ENCODE peak calls at places on chromosome 1, in seven cellular contexts. H, E, B, Y, W, X and T are unnamed samples.

GRCh38 chr1:27855085-27855484 is 17.3 kb upstream of the THEMIS2 start:
- DNase-seq in W (no peak), B (no peak), H (no peak), E (no peak), X (no peak), Y (no peak), T (no peak)

GRCh38 chr1:83849191-83850061 is 149.5 kb downstream of the TTLL7 start:
- DNase-seq in Y (no peak), H (no peak), X (no peak), E (no peak), B (no peak), W (no peak), T (no peak)

GRCh38 chr1:245416771-245417170 is 262.0 kb downstream of the KIF26B start:
- DNase-seq in Y (no peak), H (no peak), X (no peak), W (no peak), B (no peak), E (no peak), T (no peak)

GRCh38 chr1:240194120-240194519 is 102.4 kb downstream of the FMN2 start:
- DNase-seq in X (no peak), W (no peak), E (peak), H (peak), B (no peak), Y (no peak), T (peak)

GRCh38 chr1:162549001-162549400 is 12.5 kb upstream of the UAP1 start:
- DNase-seq in W (no peak), B (no peak), H (no peak), E (no peak), Y (no peak), X (no peak), T (no peak)

GRCh38 chr1:173507205-173507846 is 30.2 kb downstream of the PRDX6 start:
- DNase-seq in X (no peak), E (peak), H (peak), B (no peak), W (peak), Y (no peak), T (peak)

GRCh38 chr1:22555386-22555656 is 8.0 kb upstream of the EPHA8 start:
- DNase-seq in X (no peak), H (no peak), W (no peak), Y (no peak), B (no peak), E (no peak), T (no peak)

GRCh38 chr1:192998536-192998935 is 60.6 kb downstream of the UCHL5 start:
- DNase-seq in W (no peak), E (no peak), B (no peak), X (no peak), Y (no peak), H (no peak), T (no peak)

GRCh38 chr1:6347641-6348487 is 45.7 kb downstream of the ACOT7 start:
- DNase-seq in Y (peak), E (no peak), X (peak), B (peak), W (no peak), H (peak), T (no peak)

GRCh38 chr1:93817819-93818569 is 61.0 kb downstream of the DNTTIP2 start:
- DNase-seq in H (no peak), Y (no peak), W (no peak), X (no peak), E (no peak), B (no peak), T (no peak)

GRCh38 chr1:156503672-156504055 is 3.1 kb upstream of the MEF2D start:
- DNase-seq in B (no peak), H (no peak), E (no peak), X (no peak), W (no peak), Y (no peak), T (no peak)

GRCh38 chr1:101929343-101929742 is 67.4 kb downstream of the OLFM3 start:
- DNase-seq in W (no peak), H (no peak), B (no peak), Y (no peak), E (no peak), X (no peak), T (no peak)

GRCh38 chr1:164591858-164592257 is 32.9 kb downstream of the PBX1 start:
- DNase-seq in W (no peak), H (peak), E (no peak), Y (no peak), X (no peak), B (no peak), T (peak)

GRCh38 chr1:176119549-176119948 is 87.5 kb downstream of the COP1 start:
- DNase-seq in H (no peak), E (peak), Y (no peak), B (no peak), X (no peak), W (no peak), T (no peak)

GRCh38 chr1:69814926-69815325 is 247.2 kb downstream of the LRRC7 start:
- DNase-seq in H (no peak), W (no peak), E (no peak), Y (no peak), X (no peak), B (no peak), T (no peak)

GRCh38 chr1:183630748-183631147 is 4.8 kb downstream of the ARPC5 start:
- DNase-seq in Y (no peak), B (no peak), X (no peak), E (peak), H (no peak), W (no peak), T (no peak)

GRCh38 chr1:193211539-193211938 is 25.1 kb upstream of the B3GALT2 start:
- DNase-seq in E (peak), B (no peak), W (no peak), X (no peak), Y (no peak), H (peak), T (peak)

GRCh38 chr1:6000444-6001288 is 8.4 kb upstream of the NPHP4 start:
- DNase-seq in Y (no peak), H (no peak), E (no peak), X (no peak), W (no peak), B (no peak), T (no peak)

GRCh38 chr1:207494171-207494570 is 1.8 kb upstream of the CR1 start:
- DNase-seq in H (no peak), W (no peak), Y (no peak), B (no peak), X (no peak), E (no peak), T (no peak)

GRCh38 chr1:192485692-192486436 is 89.7 kb upstream of the RGS1 start:
- DNase-seq in H (peak), E (peak), Y (peak), X (peak), B (no peak), W (peak), T (peak)

GRCh38 chr1:165738794-165739193 is 29.9 kb downstream of the TMCO1 start:
- DNase-seq in H (no peak), X (no peak), Y (no peak), E (no peak), B (no peak), W (no peak), T (no peak)
- H3K4me3 ChIP-seq in H (no peak), X (no peak), Y (no peak), E (no peak), B (no peak), W (no peak), T (no peak)

GRCh38 chr1:981491-981954 is 370 bp downstream of the PERM1 start:
- DNase-seq in Y (no peak), X (no peak), H (no peak), E (no peak), B (no peak), W (no peak), T (no peak)
- H3K4me3 ChIP-seq in Y (no peak), X (no peak), H (no peak), E (no peak), B (no peak), W (no peak), T (no peak)

GRCh38 chr1:231274119-231274825 is 33.3 kb downstream of the GNPAT start:
- DNase-seq in X (no peak), H (peak), W (no peak), Y (no peak), B (no peak), E (no peak), T (no peak)

GRCh38 chr1:231272880-231273279 is 31.9 kb downstream of the GNPAT start:
- DNase-seq in E (no peak), W (no peak), B (no peak), H (peak), Y (no peak), X (no peak), T (no peak)

GRCh38 chr1:231279081-231279480 is 38.1 kb downstream of the GNPAT start:
- DNase-seq in B (no peak), H (peak), E (no peak), X (no peak), W (no peak), Y (no peak), T (peak)

GRCh38 chr1:231279683-231280082 is 38.7 kb downstream of the GNPAT start:
- DNase-seq in Y (no peak), E (no peak), W (no peak), H (no peak), X (no peak), B (no peak), T (no peak)

GRCh38 chr1:231278100-231278790 is 37.2 kb downstream of the GNPAT start:
- DNase-seq in W (no peak), Y (peak), B (no peak), H (no peak), E (no peak), X (peak), T (no peak)
- H3K4me3 ChIP-seq in W (no peak), Y (no peak), B (no peak), H (no peak), E (no peak), X (no peak), T (no peak)

DNA sequence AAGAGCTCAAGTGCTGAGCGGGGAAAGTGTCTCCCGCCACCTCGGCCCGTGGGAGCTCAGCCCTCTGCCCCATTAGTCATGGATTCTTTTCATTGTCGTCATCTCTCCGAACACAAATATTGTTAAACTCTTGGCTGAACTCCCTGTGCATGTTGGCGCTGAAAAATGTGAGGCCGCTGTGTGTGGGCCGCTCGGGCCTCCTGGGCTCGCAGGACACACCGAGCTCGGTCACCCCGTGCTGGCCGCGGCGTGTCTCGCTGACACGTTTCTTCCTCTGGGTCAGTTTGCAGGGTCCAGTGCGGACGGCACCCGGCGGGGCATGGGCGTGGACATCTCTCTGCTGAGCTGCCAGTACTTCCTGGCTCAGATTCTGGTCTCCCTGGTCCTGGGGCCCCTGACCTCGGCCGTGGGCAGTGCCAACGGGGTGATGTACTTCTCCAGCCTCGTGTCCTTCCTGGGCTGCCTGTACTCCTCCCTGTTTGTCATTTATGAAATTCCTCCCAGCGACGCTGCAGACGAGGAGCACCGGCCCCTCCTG is 25.6 kb downstream of the SLC45A1 start:
- DNase-seq in H (peak), B (no peak), Y (peak), E (peak), W (peak), X (peak), T (peak)
- H3K4me3 ChIP-seq in H (no peak), B (no peak), Y (peak), E (peak), W (peak), X (peak), T (peak)

GRCh38 chr1:92479587-92479986 is 7.1 kb downstream of the GFI1 start:
- DNase-seq in H (no peak), W (no peak), E (no peak), Y (no peak), B (no peak), X (no peak), T (no peak)

GRCh38 chr1:92480200-92480812 is 6.4 kb downstream of the GFI1 start:
- DNase-seq in W (no peak), B (no peak), E (no peak), Y (no peak), H (no peak), X (no peak), T (no peak)

GRCh38 chr1:92481598-92482403 is 4.9 kb downstream of the GFI1 start:
- DNase-seq in B (no peak), Y (no peak), X (no peak), E (no peak), H (no peak), W (no peak), T (no peak)

GRCh38 chr1:92482404-92482664 is 4.4 kb downstream of the GFI1 start:
- DNase-seq in Y (no peak), H (no peak), X (no peak), B (no peak), E (no peak), W (no peak), T (no peak)

GRCh38 chr1:92480813-92481597 is 5.7 kb downstream of the GFI1 start:
- DNase-seq in W (no peak), Y (no peak), B (no peak), E (no peak), X (no peak), H (no peak), T (no peak)
- H3K4me3 ChIP-seq in W (no peak), Y (peak), B (no peak), E (no peak), X (no peak), H (no peak), T (no peak)

DNA sequence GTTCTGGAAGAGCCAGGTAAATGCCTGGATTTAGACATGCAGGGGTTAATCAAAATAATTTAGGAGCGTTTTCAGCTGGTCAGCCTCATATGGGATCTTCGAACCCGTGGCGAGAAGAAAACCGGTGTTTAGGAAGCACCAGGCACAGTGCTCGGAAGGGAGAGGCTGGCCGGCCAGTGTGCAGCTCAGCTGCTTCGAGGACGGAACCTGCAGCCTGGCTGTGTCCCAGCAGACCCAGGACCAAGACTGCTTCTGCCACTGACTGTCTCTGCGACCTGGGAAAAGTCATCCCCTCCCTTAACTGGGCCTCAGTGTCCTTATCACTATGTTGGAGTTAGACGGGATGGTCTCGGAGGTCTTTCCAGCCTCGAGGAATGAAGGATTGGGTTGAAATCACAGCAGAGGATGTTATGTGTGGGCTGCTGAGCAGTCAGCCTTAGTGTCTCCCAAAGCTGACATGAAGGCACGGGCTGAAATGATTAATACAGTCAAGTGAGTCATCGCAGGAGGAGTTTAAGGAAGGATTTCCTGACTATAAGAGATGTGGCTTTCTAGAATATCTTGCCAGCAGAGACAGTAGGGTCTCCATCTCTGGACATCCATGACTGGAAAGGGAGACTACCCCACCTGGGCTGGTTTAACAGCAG is 20.8 kb downstream of the PPFIA4 start:
- DNase-seq in H (peak), W (peak), Y (no peak), E (peak), B (no peak), X (peak), T (peak)
- H3K4me3 ChIP-seq in H (no peak), W (no peak), Y (no peak), E (no peak), B (no peak), X (no peak), T (no peak)

DNA sequence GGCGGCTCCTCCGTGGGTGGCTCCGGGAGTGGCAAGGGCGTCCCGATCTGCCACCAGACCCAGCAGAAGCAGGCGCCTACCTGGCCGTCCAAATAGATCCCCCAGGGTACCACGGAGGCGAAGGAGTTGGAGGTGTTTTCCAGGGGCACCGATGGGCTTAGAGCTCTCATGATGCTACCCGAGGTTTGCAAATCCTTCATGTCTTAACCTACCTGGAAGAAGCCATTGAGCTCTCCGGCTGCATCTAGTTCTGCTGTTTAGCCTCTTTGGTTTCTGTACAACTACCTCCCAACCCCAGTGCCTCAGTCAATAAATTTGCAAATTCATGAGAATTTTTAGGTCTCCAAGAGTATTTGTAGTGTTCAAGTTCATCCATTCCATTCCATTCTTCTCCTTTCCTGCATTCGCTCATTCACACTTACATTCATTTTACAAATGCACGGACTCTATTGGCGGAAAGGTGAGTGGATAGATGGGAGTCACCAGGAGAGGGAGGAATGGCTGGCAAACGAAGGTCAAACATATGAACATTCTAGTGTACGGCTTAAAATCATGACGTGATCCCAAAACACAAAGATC is 2.4 kb downstream of the LORICRIN start:
- DNase-seq in E (no peak), B (no peak), X (no peak), H (no peak), W (no peak), Y (no peak), T (no peak)
- H3K4me3 ChIP-seq in E (peak), B (no peak), X (peak), H (peak), W (peak), Y (peak), T (peak)